ENCODE peak calls at places on chromosomes 4 and X, in six cellular contexts. K is CD4-positive, alpha-beta T cell; G is GM12865; M is foreskin fibroblast; C is OCI-LY7; P is mucosa of descending colon. E is an unnamed sample.
A peak's percentile ranks its signal among the peaks of the same experiment; 100 is the strongest.

GRCh38 chrX:2499507-2499906 is 1.3 kb downstream of the DHRSX start:
- DNase-seq in K (no peak), G (no peak), M (no peak), C (no peak), P (no peak), E (no peak)

GRCh38 chrX:30504309-30504708 is 73.3 kb downstream of the TASL start:
- DNase-seq in K (no peak), G (peak; percentile 41), M (peak; percentile 49), C (peak; percentile 14), P (no peak), E (peak; percentile 8)

GRCh38 chr4:109113511-109113910 is 188.9 kb downstream of the COL25A1 start:
- DNase-seq in K (no peak), G (no peak), M (peak; percentile 72), C (no peak), P (no peak), E (no peak)

GRCh38 chrX:54921427-54922021 is 900 bp downstream of the TRO start:
- DNase-seq in K (peak; percentile 49), G (peak; percentile 41), M (peak; percentile 83), C (no peak), P (peak; percentile 10), E (peak; percentile 73)

GRCh38 chr4:29581469-29581868 is 1138.7 kb upstream of the PCDH7 start:
- DNase-seq in K (no peak), G (no peak), M (no peak), C (no peak), P (no peak), E (no peak)

GRCh38 chr4:75141162-75141561 is 208.2 kb downstream of the PARM1 start:
- DNase-seq in K (no peak), G (no peak), M (no peak), C (no peak), P (no peak), E (no peak)

GRCh38 chr4:25405453-25405852 is 28.4 kb downstream of the ANAPC4 start:
- DNase-seq in K (no peak), G (no peak), M (no peak), C (no peak), P (no peak), E (no peak)

GRCh38 chrX:9003041-9003440 is 30.9 kb downstream of the FAM9B start:
- DNase-seq in K (no peak), G (no peak), M (no peak), C (no peak), P (no peak), E (no peak)

GRCh38 chrX:105461013-105461412 is 240.5 kb upstream of the TEX13A start:
- DNase-seq in K (no peak), G (no peak), M (peak; percentile 46), C (no peak), P (no peak), E (no peak)

GRCh38 chr4:62601737-62602136 is 1401.6 kb downstream of the ADGRL3 start:
- DNase-seq in K (no peak), G (no peak), M (no peak), C (no peak), P (no peak), E (no peak)

GRCh38 chrX:13149702-13150101 is 105.3 kb upstream of the FAM9C start:
- DNase-seq in K (no peak), G (no peak), M (no peak), C (no peak), P (no peak), E (no peak)

GRCh38 chrX:150887906-150888465 is 10.5 kb downstream of the CD99L2 start:
- DNase-seq in K (no peak), G (no peak), M (peak; percentile 65), C (no peak), P (no peak), E (no peak)

GRCh38 chrX:11349020-11349419 is 55.8 kb downstream of the AMELX start:
- DNase-seq in K (no peak), G (no peak), M (no peak), C (no peak), P (no peak), E (no peak)

GRCh38 chr4:73844352-73844751 is 7.9 kb downstream of the CXCL6 start:
- DNase-seq in K (no peak), G (no peak), M (peak; percentile 79), C (no peak), P (no peak), E (no peak)

GRCh38 chr4:47668810-47669408 is 169.0 kb downstream of the CORIN start:
- DNase-seq in K (no peak), G (peak; percentile 57), M (peak; percentile 81), C (peak; percentile 39), P (peak; percentile 45), E (peak; percentile 29)

GRCh38 chr4:38894340-38894982 is 26.9 kb downstream of the FAM114A1 start:
- DNase-seq in K (no peak), G (no peak), M (no peak), C (peak; percentile 10), P (no peak), E (no peak)

GRCh38 chr4:158159054-158159717 is 13.6 kb downstream of the GASK1B start:
- DNase-seq in K (no peak), G (no peak), M (peak; percentile 59), C (no peak), P (no peak), E (no peak)

GRCh38 chr4:95742872-95743271 is 97.0 kb upstream of the PDHA2 start:
- DNase-seq in K (no peak), G (no peak), M (no peak), C (no peak), P (no peak), E (no peak)

GRCh38 chr4:160180206-160180605 is 1077.3 kb downstream of the RAPGEF2 start:
- DNase-seq in K (no peak), G (no peak), M (peak; percentile 24), C (no peak), P (no peak), E (no peak)

GRCh38 chr4:146916479-146917076 is 29.1 kb downstream of the TTC29 start:
- DNase-seq in K (no peak), G (peak; percentile 55), M (peak; percentile 59), C (peak; percentile 35), P (peak; percentile 49), E (peak; percentile 13)

GRCh38 chr4:119314356-119314755 is 7.6 kb downstream of the FABP2 start:
- DNase-seq in K (peak; percentile 9), G (peak; percentile 47), M (peak; percentile 76), C (peak; percentile 57), P (peak; percentile 67), E (peak; percentile 12)

DNA sequence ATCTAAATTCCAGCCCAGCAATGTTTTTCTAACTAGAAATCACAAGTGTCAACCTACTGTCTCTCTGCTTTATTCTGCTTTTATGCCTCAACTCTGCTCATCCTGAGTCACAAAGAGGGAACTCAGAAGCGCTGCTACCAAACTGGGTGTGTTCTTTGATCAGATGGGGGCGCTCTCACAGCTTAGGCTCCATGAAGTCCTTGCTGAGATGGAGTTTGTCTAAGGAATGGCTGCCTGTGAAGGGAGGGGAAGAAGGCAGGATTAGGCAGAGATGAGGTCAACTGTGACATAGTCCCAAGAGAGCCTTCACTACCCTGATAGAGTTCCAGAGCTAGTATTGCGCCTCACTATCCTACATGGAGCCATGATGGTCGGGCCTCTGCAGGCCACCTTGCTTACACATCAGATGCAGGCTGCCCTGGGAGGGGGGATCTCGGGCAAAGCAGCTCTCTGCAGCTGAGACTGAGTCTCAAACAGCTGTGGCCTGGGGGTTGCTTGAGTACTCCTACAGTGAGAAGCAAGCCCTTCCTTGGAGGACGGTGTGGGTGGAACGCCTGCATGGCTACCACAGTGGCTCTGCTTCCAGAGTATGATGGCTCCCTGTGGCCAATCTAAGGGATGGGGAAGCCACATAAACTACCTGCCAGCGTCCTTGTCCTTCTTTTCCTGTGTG is 219.9 kb downstream of the CCNG2 start:
- DNase-seq in K (no peak), G (no peak), M (no peak), C (no peak), P (no peak), E (no peak)
- TF ChIP-seq CTCF in K (no peak), G (peak; percentile 1), M (no peak), C (peak; percentile 16), P (no peak), E (no peak)

GRCh38 chr4:16508968-16509367 is 282.7 kb upstream of the TAPT1 start:
- DNase-seq in K (no peak), G (peak; percentile 7), M (peak; percentile 11), C (peak; percentile 4), P (no peak), E (no peak)
- TF ChIP-seq CTCF in K (no peak), G (peak; percentile 29), M (peak; percentile 22), C (peak; percentile 74), P (no peak), E (no peak)

GRCh38 chrX:135185795-135186443 is 14.7 kb upstream of the CT55 start:
- DNase-seq in K (no peak), G (peak; percentile 58), M (peak; percentile 43), C (peak; percentile 13), P (peak; percentile 26), E (peak; percentile 58)
- TF ChIP-seq CTCF in K (peak; percentile 31), G (peak; percentile 55), M (peak; percentile 48), C (peak; percentile 64), P (no peak), E (peak; percentile 37)

DNA sequence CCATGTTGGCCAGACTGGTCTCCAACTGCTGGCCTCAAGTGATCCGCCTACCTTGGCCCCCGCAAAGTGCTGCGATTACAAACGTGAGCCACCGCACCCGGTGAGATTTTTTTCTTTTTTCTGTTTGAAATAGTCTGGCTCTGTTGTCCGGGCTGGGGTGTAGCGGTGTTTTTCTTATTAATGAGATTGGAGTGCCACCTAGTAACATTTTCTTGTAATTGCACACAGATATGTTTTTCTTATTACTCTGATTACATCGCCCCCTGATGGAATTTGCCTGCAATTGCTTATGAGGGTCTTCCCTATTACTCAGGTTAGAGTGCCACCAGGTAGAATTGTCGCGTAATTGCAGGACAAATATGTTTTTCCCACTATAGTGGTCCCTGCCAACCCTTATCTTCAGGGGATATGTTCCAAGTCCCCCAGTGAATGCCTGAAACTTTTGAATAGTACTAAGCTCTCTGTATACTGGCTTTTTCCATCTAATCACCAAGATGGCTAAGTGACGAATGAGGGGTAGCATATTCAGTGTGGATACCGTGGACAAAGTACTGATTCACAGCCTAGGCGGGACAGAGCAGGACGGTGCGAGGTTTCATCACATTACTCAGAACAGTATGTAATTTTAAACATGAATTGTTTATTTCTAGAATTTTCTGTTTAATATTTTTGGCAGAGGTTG is 8.6 kb upstream of the PDHA1 start:
- DNase-seq in K (no peak), G (peak; percentile 81), M (peak; percentile 20), C (peak; percentile 79), P (no peak), E (peak; percentile 27)
- TF ChIP-seq CTCF in K (no peak), G (peak; percentile 58), M (peak; percentile 9), C (peak; percentile 87), P (no peak), E (no peak)

GRCh38 chr4:33390977-33391376 is 2670.8 kb downstream of the PCDH7 start:
- DNase-seq in K (no peak), G (no peak), M (no peak), C (no peak), P (no peak), E (no peak)

GRCh38 chr4:33381806-33382205 is 2661.6 kb downstream of the PCDH7 start:
- DNase-seq in K (no peak), G (no peak), M (no peak), C (no peak), P (no peak), E (no peak)

DNA sequence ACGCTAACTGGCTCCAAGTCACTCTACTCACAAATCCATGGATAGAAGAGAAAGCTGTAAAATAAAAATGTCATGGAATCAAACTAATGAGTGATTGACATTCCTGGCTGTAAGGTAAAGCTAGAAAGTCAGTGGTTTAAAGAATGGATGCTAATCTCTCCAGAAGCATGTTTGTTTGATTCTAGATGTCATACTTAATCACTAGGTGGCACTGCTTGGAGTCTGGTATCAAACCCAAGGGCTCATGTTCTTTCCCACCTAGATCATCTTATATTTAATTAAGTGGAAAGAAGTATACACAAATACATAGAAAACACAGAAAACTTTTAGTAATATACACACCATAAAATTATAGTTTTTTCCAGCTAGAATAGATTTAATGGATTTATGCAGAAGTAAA is 2666.6 kb downstream of the PCDH7 start:
- DNase-seq in K (no peak), G (no peak), M (no peak), C (no peak), P (no peak), E (no peak)
- TF ChIP-seq CTCF in K (no peak), G (no peak), M (no peak), C (peak; percentile 37), P (no peak), E (no peak)

E was measured in GM20000.